ENCODE peak calls at places on chromosomes 6 and 20, in nine cellular contexts. K, T, C, E, V, W, P, D and L are unnamed samples.

GRCh38 chr6:115582386-115582785 is 478.3 kb downstream of the FRK start:
- DNase-seq in D (no peak), E (no peak), V (no peak), P (no peak), T (no peak), C (peak), W (no peak), K (no peak), L (no peak)

GRCh38 chr20:24494460-24494920 is 25.1 kb downstream of the SYNDIG1 start:
- DNase-seq in D (no peak), P (no peak), T (no peak), C (no peak), K (no peak), E (no peak), W (peak), V (no peak), L (no peak)

GRCh38 chr6:86042214-86042613 is 399.5 kb upstream of the SYNCRIP start:
- DNase-seq in P (no peak), V (no peak), E (no peak), C (no peak), D (no peak), K (no peak), W (no peak), T (no peak), L (no peak)

GRCh38 chr6:131060311-131060710 is 2.7 kb downstream of the EPB41L2 start:
- DNase-seq in W (no peak), K (no peak), P (no peak), D (no peak), T (no peak), V (no peak), C (no peak), E (no peak), L (no peak)

GRCh38 chr6:65182681-65183080 is 524.3 kb downstream of the EYS start:
- DNase-seq in K (no peak), P (no peak), V (no peak), W (no peak), E (no peak), T (no peak), D (no peak), C (no peak), L (no peak)

GRCh38 chr6:93749191-93749590 is 329.8 kb upstream of the EPHA7 start:
- DNase-seq in P (no peak), K (no peak), C (no peak), W (no peak), D (no peak), V (no peak), E (no peak), T (no peak), L (no peak)

GRCh38 chr6:28841290-28841689 is 82.5 kb downstream of the TRIM27 start:
- DNase-seq in E (no peak), P (no peak), V (no peak), T (no peak), K (no peak), C (no peak), W (no peak), D (no peak), L (peak)

GRCh38 chr20:59665656-59666555 is 61.6 kb downstream of the PHACTR3 start:
- DNase-seq in W (no peak), V (no peak), E (no peak), T (no peak), C (no peak), P (no peak), K (no peak), D (no peak), L (no peak)

GRCh38 chr6:98894810-98895209 is 52.9 kb downstream of the FBXL4 start:
- DNase-seq in D (no peak), V (no peak), T (no peak), W (no peak), C (no peak), E (no peak), P (no peak), K (no peak), L (no peak)

GRCh38 chr6:137702791-137703424 is 164.2 kb upstream of the TNFAIP3 start:
- DNase-seq in E (no peak), P (no peak), K (no peak), T (no peak), D (no peak), W (no peak), C (no peak), V (no peak), L (no peak)

GRCh38 chr20:47055699-47056369 is 161.2 kb downstream of the EYA2 start:
- DNase-seq in W (no peak), P (no peak), D (no peak), K (no peak), E (no peak), C (peak), V (no peak), T (peak), L (no peak)

GRCh38 chr20:36493801-36494114 is 47.6 kb upstream of the MYL9 start:
- DNase-seq in D (no peak), T (peak), K (no peak), E (no peak), C (peak), V (no peak), W (peak), P (no peak), L (no peak)

GRCh38 chr6:152309648-152310047 is 327.5 kb downstream of the SYNE1 start:
- DNase-seq in K (no peak), C (no peak), W (no peak), V (peak), E (no peak), T (no peak), P (no peak), D (no peak), L (no peak)

GRCh38 chr6:155909710-155910109 is 454.1 kb upstream of the NOX3 start:
- DNase-seq in K (no peak), E (no peak), W (no peak), D (no peak), V (no peak), T (no peak), P (no peak), C (no peak), L (no peak)

GRCh38 chr6:18585032-18585573 is 198.0 kb downstream of the RNF144B start:
- DNase-seq in K (no peak), W (no peak), V (no peak), C (peak), D (peak), E (no peak), P (no peak), T (peak), L (no peak)

GRCh38 chr20:31440012-31440659 is at the start of gene DEFB123:
- DNase-seq in P (no peak), T (no peak), D (no peak), W (no peak), C (no peak), V (no peak), K (no peak), E (no peak), L (peak)

GRCh38 chr20:20184149-20184548 is 131.8 kb downstream of the CFAP61 start:
- DNase-seq in T (no peak), K (no peak), W (no peak), D (no peak), C (no peak), P (no peak), E (no peak), V (no peak), L (peak)

GRCh38 chr20:57773059-57773815 is 63.4 kb upstream of the PMEPA1 start:
- DNase-seq in P (no peak), T (no peak), E (no peak), W (peak), C (no peak), V (no peak), K (no peak), D (no peak), L (no peak)

GRCh38 chr6:55980627-55981211 is 105.3 kb upstream of the BMP5 start:
- DNase-seq in E (peak), V (no peak), P (peak), W (no peak), D (peak), T (peak), C (peak), K (no peak), L (peak)

GRCh38 chr6:21413428-21413827 is 180.1 kb upstream of the SOX4 start:
- DNase-seq in E (no peak), K (no peak), P (no peak), W (no peak), V (no peak), D (no peak), C (no peak), T (no peak), L (no peak)

GRCh38 chr6:167407239-167408064 is 82.6 kb downstream of the TTLL2 start:
- DNase-seq in C (no peak), P (no peak), D (no peak), K (no peak), V (no peak), T (no peak), E (no peak), W (no peak), L (no peak)

GRCh38 chr20:9225879-9226278 is 157.0 kb downstream of the PLCB4 start:
- DNase-seq in V (no peak), P (no peak), W (no peak), T (no peak), C (no peak), K (no peak), E (no peak), D (no peak), L (no peak)

GRCh38 chr6:34595332-34596090 is 39.4 kb upstream of the SPDEF start:
- DNase-seq in D (no peak), T (no peak), W (no peak), P (no peak), C (no peak), E (no peak), V (no peak), K (no peak), L (no peak)

GRCh38 chr6:6701864-6702263 is 113.3 kb downstream of the LY86 start:
- DNase-seq in K (no peak), E (no peak), T (peak), V (no peak), P (no peak), C (no peak), D (no peak), W (peak), L (no peak)

GRCh38 chr6:136676075-136676474 is 116.2 kb downstream of the MAP3K5 start:
- DNase-seq in T (no peak), K (no peak), D (no peak), C (no peak), V (no peak), P (no peak), W (no peak), E (no peak), L (no peak)

GRCh38 chr6:7691675-7692452 is 34.0 kb upstream of the BMP6 start:
- DNase-seq in W (no peak), T (peak), V (no peak), K (no peak), P (no peak), E (no peak), C (no peak), D (no peak), L (no peak)

GRCh38 chr6:137933696-137934095 is 66.6 kb downstream of the TNFAIP3 start:
- DNase-seq in W (peak), C (peak), D (no peak), E (no peak), K (no peak), V (no peak), P (no peak), T (no peak), L (no peak)